ENCODE peak calls at places on chromosomes 11 and 22, in nine cellular contexts. Q, A, N, T, G, J, F, P and E are unnamed samples.

GRCh38 chr11:134569195-134569594 is 157.2 kb upstream of the B3GAT1 start:
- DNase-seq in G (no peak), Q (no peak), A (no peak), N (no peak), J (no peak), F (peak; percentile 17), T (no peak), P (no peak), E (no peak)

GRCh38 chr11:28981331-28981865 is 873.2 kb downstream of the METTL15 start:
- DNase-seq in J (no peak), A (no peak), Q (no peak), P (no peak), N (no peak), G (no peak), F (no peak), T (no peak), E (no peak)

GRCh38 chr11:76863196-76863777 is 2.6 kb downstream of the ACER3 start:
- DNase-seq in P (no peak), G (peak; percentile 38), N (no peak), T (no peak), F (no peak), J (no peak), Q (no peak), A (no peak), E (no peak)

GRCh38 chr22:30027169-30027568 is 53.1 kb upstream of the HORMAD2 start:
- DNase-seq in G (no peak), A (no peak), J (peak; percentile 62), P (no peak), F (no peak), T (no peak), N (peak; percentile 10), Q (no peak), E (no peak)

GRCh38 chr22:18103527-18104269 is 6.9 kb upstream of the TUBA8 start:
- DNase-seq in P (no peak), N (no peak), G (no peak), J (no peak), F (no peak), A (no peak), T (no peak), Q (no peak), E (no peak)

GRCh38 chr22:19619144-19620009 is 94.9 kb upstream of the SEPTIN5 start:
- DNase-seq in A (no peak), Q (no peak), G (no peak), P (no peak), T (no peak), F (no peak), N (no peak), J (no peak), E (no peak)

GRCh38 chr11:73389134-73389525 is 12.9 kb downstream of the RELT start:
- DNase-seq in A (no peak), J (no peak), T (no peak), F (no peak), Q (no peak), G (no peak), N (peak; percentile 42), P (no peak), E (no peak)

GRCh38 chr11:5363712-5364111 is 12.4 kb downstream of the OR51B6 start:
- DNase-seq in A (no peak), T (no peak), G (no peak), N (no peak), P (no peak), Q (no peak), J (no peak), F (no peak), E (no peak)

GRCh38 chr11:128645968-128646367 is 47.9 kb upstream of the FLI1 start:
- DNase-seq in A (no peak), G (no peak), F (no peak), Q (no peak), N (no peak), T (no peak), J (no peak), P (no peak), E (no peak)

GRCh38 chr22:28973352-28973751 is 88.3 kb downstream of the C22orf31 start:
- DNase-seq in J (no peak), Q (no peak), A (no peak), F (no peak), P (no peak), G (no peak), N (no peak), T (no peak), E (no peak)

GRCh38 chr11:63768232-63769043 is at the start of gene ZFTA:
- DNase-seq in F (no peak), Q (peak; percentile 88), P (no peak), T (peak; percentile 59), G (peak; percentile 60), A (no peak), J (peak; percentile 64), N (peak; percentile 51), E (no peak)

GRCh38 chr11:95092549-95093324 is 3.1 kb downstream of the ENDOD1 start:
- DNase-seq in F (no peak), G (peak; percentile 46), Q (no peak), P (no peak), N (peak; percentile 46), A (no peak), J (peak; percentile 92), T (no peak), E (no peak)

GRCh38 chr11:69912911-69913451 is 93.8 kb upstream of the FGF3 start:
- DNase-seq in G (no peak), P (no peak), F (peak; percentile 69), T (no peak), J (no peak), A (no peak), N (peak; percentile 36), Q (no peak), E (no peak)

GRCh38 chr11:42524534-42525227 is 787.1 kb upstream of the API5 start:
- DNase-seq in G (peak; percentile 54), A (peak; percentile 65), F (no peak), Q (no peak), J (peak; percentile 77), P (no peak), N (peak; percentile 48), T (peak; percentile 50), E (peak; percentile 20)

GRCh38 chr11:126607776-126608625 is 252.5 kb downstream of the ST3GAL4 start:
- DNase-seq in T (no peak), F (no peak), J (no peak), A (no peak), N (no peak), Q (no peak), G (no peak), P (no peak), E (no peak)

GRCh38 chr11:2385156-2386151 is 8.3 kb downstream of the CD81 start:
- DNase-seq in A (no peak), N (no peak), F (no peak), P (no peak), T (no peak), G (no peak), Q (peak; percentile 64), J (no peak), E (no peak)
- H3K27ac ChIP-seq in A (peak overlapping the region; percentile 56), N (no peak overlapping the region), F (no peak overlapping the region), P (no peak overlapping the region), T (peak overlapping the region; percentile 80), G (peak overlapping the region; percentile 99), Q (no peak overlapping the region), J (no peak overlapping the region), E (peak overlapping the region; percentile 94)

DNA sequence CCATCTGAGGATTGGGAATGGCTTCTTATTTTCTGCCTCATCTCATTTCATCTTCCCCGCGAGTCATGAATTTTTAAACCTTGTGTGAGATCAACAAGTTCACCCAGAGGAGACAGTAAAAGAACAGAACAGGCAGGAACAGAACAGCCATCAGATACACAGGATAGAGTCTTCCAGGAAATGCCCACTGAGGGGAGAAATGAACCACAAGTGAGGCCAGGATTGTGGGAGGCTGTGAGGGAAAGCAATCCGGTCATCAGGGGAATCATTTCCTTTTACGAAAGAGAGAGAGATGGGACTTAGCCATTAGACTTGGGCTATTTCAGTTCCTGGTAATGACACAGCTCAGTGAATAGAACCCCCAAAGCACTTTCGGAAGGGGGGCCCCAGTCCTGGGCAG is 34.3 kb upstream of the LRRC10B start:
- DNase-seq in G (no peak), T (no peak), F (no peak), Q (no peak), P (no peak), A (peak; percentile 43), J (no peak), N (no peak), E (no peak)
- H3K27ac ChIP-seq in G (peak overlapping the region; percentile 54), T (peak overlapping the region; percentile 52), F (no peak overlapping the region), Q (no peak overlapping the region), P (no peak overlapping the region), A (peak overlapping the region; percentile 52), J (no peak overlapping the region), N (no peak overlapping the region), E (peak overlapping the region; percentile 82)

DNA sequence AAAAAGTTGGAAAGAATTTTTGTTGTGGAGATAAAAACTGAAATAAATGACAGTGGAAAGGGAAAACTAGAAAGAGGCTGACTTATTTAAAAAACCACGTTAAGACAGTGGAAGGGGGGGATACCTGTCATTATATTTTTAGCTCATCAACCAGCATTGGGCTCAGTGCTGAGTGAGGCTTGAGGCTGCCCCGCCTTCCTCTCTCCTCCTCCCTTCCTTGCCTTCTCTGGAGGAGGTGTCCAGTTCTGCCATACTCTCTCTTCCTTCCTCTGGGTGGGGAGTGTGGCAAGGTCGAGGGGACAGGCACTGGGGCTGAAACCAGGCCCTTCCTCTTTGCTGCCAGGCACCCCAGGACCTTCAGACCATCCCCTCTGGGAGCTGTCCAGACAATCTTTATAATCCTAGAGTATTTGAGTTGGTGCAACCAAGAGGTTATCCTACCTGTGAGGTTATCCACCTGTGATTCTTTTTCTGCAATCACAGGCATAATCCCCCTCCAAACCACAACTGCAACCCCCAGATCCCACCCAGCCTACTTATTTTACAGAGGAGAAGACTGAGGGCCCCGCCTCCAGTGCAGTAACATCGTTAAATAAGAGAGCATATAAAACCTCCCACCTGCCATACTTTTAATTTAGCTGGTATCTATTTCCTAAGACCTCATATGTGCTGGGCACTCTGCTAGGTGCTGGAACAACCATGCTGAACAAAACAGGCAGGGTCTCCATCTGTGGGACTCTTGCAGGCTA is 578.5 kb downstream of the BUD13 start:
- DNase-seq in J (no peak), Q (no peak), T (no peak), P (no peak), F (no peak), A (no peak), N (no peak), G (no peak), E (no peak)
- H3K27ac ChIP-seq in J (no peak overlapping the region), Q (peak overlapping the region; percentile 66), T (no peak overlapping the region), P (no peak overlapping the region), F (no peak overlapping the region), A (no peak overlapping the region), N (no peak overlapping the region), G (no peak overlapping the region), E (no peak overlapping the region)

GRCh38 chr11:114137054-114137453 is 77.5 kb downstream of the ZBTB16 start:
- DNase-seq in Q (no peak), A (no peak), F (no peak), J (no peak), T (no peak), G (no peak), P (no peak), N (no peak), E (no peak)

GRCh38 chr11:114135737-114136151 is 76.2 kb downstream of the ZBTB16 start:
- DNase-seq in N (no peak), T (no peak), G (no peak), Q (no peak), J (no peak), P (no peak), A (no peak), F (no peak), E (no peak)

GRCh38 chr11:114132944-114133394 is 73.5 kb downstream of the ZBTB16 start:
- DNase-seq in Q (no peak), P (no peak), A (no peak), J (peak; percentile 88), F (no peak), N (no peak), T (no peak), G (no peak), E (no peak)

GRCh38 chr11:114133548-114134329 is 74.2 kb downstream of the ZBTB16 start:
- DNase-seq in N (no peak), F (no peak), A (no peak), J (no peak), T (no peak), Q (no peak), P (no peak), G (no peak), E (no peak)

GRCh38 chr11:114134870-114135269 is 75.4 kb downstream of the ZBTB16 start:
- DNase-seq in T (no peak), P (no peak), N (no peak), G (no peak), F (no peak), Q (no peak), J (peak; percentile 57), A (no peak), E (no peak)
- H3K27ac ChIP-seq in T (peak overlapping the region; percentile 79), P (no peak overlapping the region), N (no peak overlapping the region), G (peak overlapping the region; percentile 86), F (peak overlapping the region; percentile 84), Q (peak overlapping the region; percentile 6), J (no peak overlapping the region), A (no peak overlapping the region), E (no peak overlapping the region)